ENCODE peak calls at places on chromosomes 12 and 14, in nine cellular contexts. One of them, this sample, is unnamed.

GRCh38 chr14:101034986-101035385 is 131.5 kb upstream of the RTL1 start:
- DNase-seq in GM23338: no peak
- DNase-seq in dorsolateral prefrontal cortex: no peak
- DNase-seq in CD4-positive, alpha-beta T cell: no peak
- DNase-seq in OCI-LY7: no peak
- DNase-seq in mammary epithelial cell: no peak
- DNase-seq in adrenal gland: no peak
- DNase-seq in lower lobe of right lung: no peak
- DNase-seq in endothelial cell: no peak
- DNase-seq in this sample: no peak

GRCh38 chr14:32408018-32408417 is 78.9 kb downstream of the AKAP6 start:
- DNase-seq in OCI-LY7: no peak
- DNase-seq in CD4-positive, alpha-beta T cell: no peak
- DNase-seq in adrenal gland: peak
- DNase-seq in mammary epithelial cell: no peak
- DNase-seq in GM23338: no peak
- DNase-seq in lower lobe of right lung: no peak
- DNase-seq in endothelial cell: no peak
- DNase-seq in dorsolateral prefrontal cortex: peak
- DNase-seq in this sample: no peak

GRCh38 chr14:104370256-104370870 is 209.2 kb upstream of the C14orf180 start:
- DNase-seq in lower lobe of right lung: peak
- DNase-seq in adrenal gland: peak
- DNase-seq in OCI-LY7: peak
- DNase-seq in endothelial cell: peak
- DNase-seq in mammary epithelial cell: no peak
- DNase-seq in GM23338: peak
- DNase-seq in dorsolateral prefrontal cortex: no peak
- DNase-seq in CD4-positive, alpha-beta T cell: no peak
- DNase-seq in this sample: no peak

GRCh38 chr12:54555670-54556257 is 6.4 kb downstream of the PDE1B start:
- DNase-seq in adrenal gland: no peak
- DNase-seq in dorsolateral prefrontal cortex: no peak
- DNase-seq in endothelial cell: no peak
- DNase-seq in OCI-LY7: no peak
- DNase-seq in lower lobe of right lung: no peak
- DNase-seq in mammary epithelial cell: no peak
- DNase-seq in GM23338: no peak
- DNase-seq in CD4-positive, alpha-beta T cell: no peak
- DNase-seq in this sample: no peak

GRCh38 chr12:55931780-55932545 is 1.0 kb downstream of the DGKA start:
- DNase-seq in adrenal gland: peak
- DNase-seq in endothelial cell: peak
- DNase-seq in GM23338: peak
- DNase-seq in CD4-positive, alpha-beta T cell: no peak
- DNase-seq in lower lobe of right lung: peak
- DNase-seq in OCI-LY7: peak
- DNase-seq in mammary epithelial cell: no peak
- DNase-seq in dorsolateral prefrontal cortex: peak
- DNase-seq in this sample: peak

GRCh38 chr12:12689672-12690287 is 6.2 kb downstream of the GPR19 start:
- DNase-seq in endothelial cell: no peak
- DNase-seq in OCI-LY7: no peak
- DNase-seq in CD4-positive, alpha-beta T cell: no peak
- DNase-seq in lower lobe of right lung: no peak
- DNase-seq in mammary epithelial cell: no peak
- DNase-seq in adrenal gland: no peak
- DNase-seq in GM23338: no peak
- DNase-seq in dorsolateral prefrontal cortex: no peak
- DNase-seq in this sample: no peak

GRCh38 chr14:56059054-56059453 is 59.2 kb upstream of the PELI2 start:
- DNase-seq in mammary epithelial cell: no peak
- DNase-seq in CD4-positive, alpha-beta T cell: no peak
- DNase-seq in GM23338: no peak
- DNase-seq in lower lobe of right lung: no peak
- DNase-seq in OCI-LY7: no peak
- DNase-seq in dorsolateral prefrontal cortex: no peak
- DNase-seq in adrenal gland: peak
- DNase-seq in endothelial cell: no peak
- DNase-seq in this sample: no peak

GRCh38 chr12:110317921-110318320 is 36.9 kb downstream of the ATP2A2 start:
- DNase-seq in mammary epithelial cell: peak
- DNase-seq in dorsolateral prefrontal cortex: no peak
- DNase-seq in OCI-LY7: no peak
- DNase-seq in endothelial cell: no peak
- DNase-seq in CD4-positive, alpha-beta T cell: no peak
- DNase-seq in GM23338: no peak
- DNase-seq in adrenal gland: no peak
- DNase-seq in lower lobe of right lung: no peak
- DNase-seq in this sample: no peak

GRCh38 chr12:45327823-45328383 is 112.0 kb downstream of the ANO6 start:
- DNase-seq in GM23338: peak
- DNase-seq in OCI-LY7: no peak
- DNase-seq in adrenal gland: no peak
- DNase-seq in mammary epithelial cell: no peak
- DNase-seq in endothelial cell: peak
- DNase-seq in CD4-positive, alpha-beta T cell: no peak
- DNase-seq in dorsolateral prefrontal cortex: no peak
- DNase-seq in lower lobe of right lung: no peak
- DNase-seq in this sample: no peak

GRCh38 chr12:78418919-78419318 is 445.7 kb upstream of the SYT1 start:
- DNase-seq in dorsolateral prefrontal cortex: no peak
- DNase-seq in mammary epithelial cell: no peak
- DNase-seq in CD4-positive, alpha-beta T cell: no peak
- DNase-seq in OCI-LY7: peak
- DNase-seq in adrenal gland: no peak
- DNase-seq in lower lobe of right lung: no peak
- DNase-seq in endothelial cell: no peak
- DNase-seq in GM23338: no peak
- DNase-seq in this sample: no peak

GRCh38 chr14:23185046-23185445 is 1.6 kb upstream of the SLC7A8 start:
- DNase-seq in OCI-LY7: no peak
- DNase-seq in adrenal gland: no peak
- DNase-seq in GM23338: no peak
- DNase-seq in CD4-positive, alpha-beta T cell: no peak
- DNase-seq in mammary epithelial cell: no peak
- DNase-seq in endothelial cell: no peak
- DNase-seq in lower lobe of right lung: no peak
- DNase-seq in dorsolateral prefrontal cortex: no peak
- DNase-seq in this sample: no peak

GRCh38 chr14:91918159-91918883 is 29.2 kb downstream of the FBLN5 start:
- DNase-seq in lower lobe of right lung: no peak
- DNase-seq in OCI-LY7: no peak
- DNase-seq in mammary epithelial cell: no peak
- DNase-seq in CD4-positive, alpha-beta T cell: no peak
- DNase-seq in dorsolateral prefrontal cortex: no peak
- DNase-seq in endothelial cell: no peak
- DNase-seq in adrenal gland: peak
- DNase-seq in GM23338: no peak
- DNase-seq in this sample: no peak

GRCh38 chr12:46818654-46819053 is 7.1 kb downstream of the SLC38A4 start:
- DNase-seq in OCI-LY7: no peak
- DNase-seq in mammary epithelial cell: no peak
- DNase-seq in lower lobe of right lung: no peak
- DNase-seq in endothelial cell: no peak
- DNase-seq in adrenal gland: no peak
- DNase-seq in CD4-positive, alpha-beta T cell: no peak
- DNase-seq in dorsolateral prefrontal cortex: no peak
- DNase-seq in GM23338: no peak
- DNase-seq in this sample: no peak
- TF ChIP-seq CTCF in OCI-LY7: no peak
- TF ChIP-seq CTCF in mammary epithelial cell: no peak
- TF ChIP-seq CTCF in lower lobe of right lung: no peak
- TF ChIP-seq CTCF in endothelial cell: no peak
- TF ChIP-seq CTCF in adrenal gland: no peak
- TF ChIP-seq CTCF in CD4-positive, alpha-beta T cell: no peak
- TF ChIP-seq CTCF in dorsolateral prefrontal cortex: no peak
- TF ChIP-seq CTCF in GM23338: no peak
- TF ChIP-seq CTCF in this sample: no peak

DNA sequence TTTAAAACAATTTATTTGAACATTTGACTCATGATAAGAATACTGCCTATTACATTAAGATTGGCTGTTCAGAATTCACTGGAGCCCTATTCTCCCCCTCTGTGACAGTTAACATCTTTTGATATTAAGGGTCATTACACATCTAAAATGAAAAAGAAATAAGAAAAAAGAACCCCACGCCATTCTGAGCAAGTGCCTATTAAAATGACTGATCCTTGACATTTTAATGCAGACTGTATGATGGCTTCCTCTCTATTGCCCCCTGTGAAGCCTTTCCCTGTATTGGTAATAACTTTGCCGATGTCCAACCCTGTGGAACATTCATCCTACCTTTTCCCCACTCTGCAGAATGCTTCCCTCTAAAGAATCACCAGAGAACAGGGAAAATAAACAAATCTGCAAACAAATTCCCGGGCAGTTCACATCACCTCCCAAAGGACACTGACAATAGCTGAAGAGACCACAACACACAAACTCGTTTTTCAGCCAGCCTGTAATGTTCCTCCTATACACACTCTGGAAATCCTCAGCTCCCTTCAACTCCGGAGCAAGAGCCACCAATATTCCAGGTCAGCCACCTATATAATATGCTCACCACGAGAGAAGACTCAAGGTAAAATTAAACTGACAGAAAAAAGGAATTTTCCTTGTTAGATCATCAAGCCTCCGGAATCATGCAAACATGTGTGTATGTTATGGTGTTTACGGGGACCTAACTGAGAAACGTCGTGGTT is 2.1 kb downstream of the NIN start:
- DNase-seq in mammary epithelial cell: no peak
- DNase-seq in GM23338: no peak
- DNase-seq in OCI-LY7: no peak
- DNase-seq in endothelial cell: no peak
- DNase-seq in adrenal gland: no peak
- DNase-seq in CD4-positive, alpha-beta T cell: no peak
- DNase-seq in dorsolateral prefrontal cortex: no peak
- DNase-seq in lower lobe of right lung: no peak
- DNase-seq in this sample: no peak
- TF ChIP-seq CTCF in mammary epithelial cell: no peak
- TF ChIP-seq CTCF in GM23338: no peak
- TF ChIP-seq CTCF in OCI-LY7: peak
- TF ChIP-seq CTCF in endothelial cell: no peak
- TF ChIP-seq CTCF in adrenal gland: no peak
- TF ChIP-seq CTCF in CD4-positive, alpha-beta T cell: no peak
- TF ChIP-seq CTCF in dorsolateral prefrontal cortex: no peak
- TF ChIP-seq CTCF in lower lobe of right lung: no peak
- TF ChIP-seq CTCF in this sample: no peak

GRCh38 chr12:63898764-63899337 is 54.4 kb downstream of the SRGAP1 start:
- DNase-seq in endothelial cell: no peak
- DNase-seq in lower lobe of right lung: no peak
- DNase-seq in OCI-LY7: no peak
- DNase-seq in mammary epithelial cell: no peak
- DNase-seq in dorsolateral prefrontal cortex: no peak
- DNase-seq in CD4-positive, alpha-beta T cell: no peak
- DNase-seq in GM23338: no peak
- DNase-seq in adrenal gland: no peak
- DNase-seq in this sample: no peak

GRCh38 chr12:63895841-63896240 is 51.3 kb downstream of the SRGAP1 start:
- DNase-seq in dorsolateral prefrontal cortex: no peak
- DNase-seq in mammary epithelial cell: no peak
- DNase-seq in OCI-LY7: no peak
- DNase-seq in CD4-positive, alpha-beta T cell: no peak
- DNase-seq in endothelial cell: no peak
- DNase-seq in lower lobe of right lung: no peak
- DNase-seq in adrenal gland: no peak
- DNase-seq in GM23338: no peak
- DNase-seq in this sample: no peak

GRCh38 chr12:63897931-63898330 is 53.4 kb downstream of the SRGAP1 start:
- DNase-seq in mammary epithelial cell: no peak
- DNase-seq in endothelial cell: peak
- DNase-seq in OCI-LY7: no peak
- DNase-seq in dorsolateral prefrontal cortex: no peak
- DNase-seq in lower lobe of right lung: no peak
- DNase-seq in adrenal gland: no peak
- DNase-seq in GM23338: peak
- DNase-seq in CD4-positive, alpha-beta T cell: no peak
- DNase-seq in this sample: no peak

GRCh38 chr12:63900922-63901793 is 56.7 kb downstream of the SRGAP1 start:
- DNase-seq in CD4-positive, alpha-beta T cell: no peak
- DNase-seq in lower lobe of right lung: no peak
- DNase-seq in OCI-LY7: no peak
- DNase-seq in mammary epithelial cell: no peak
- DNase-seq in adrenal gland: no peak
- DNase-seq in dorsolateral prefrontal cortex: no peak
- DNase-seq in GM23338: no peak
- DNase-seq in endothelial cell: no peak
- DNase-seq in this sample: no peak

DNA sequence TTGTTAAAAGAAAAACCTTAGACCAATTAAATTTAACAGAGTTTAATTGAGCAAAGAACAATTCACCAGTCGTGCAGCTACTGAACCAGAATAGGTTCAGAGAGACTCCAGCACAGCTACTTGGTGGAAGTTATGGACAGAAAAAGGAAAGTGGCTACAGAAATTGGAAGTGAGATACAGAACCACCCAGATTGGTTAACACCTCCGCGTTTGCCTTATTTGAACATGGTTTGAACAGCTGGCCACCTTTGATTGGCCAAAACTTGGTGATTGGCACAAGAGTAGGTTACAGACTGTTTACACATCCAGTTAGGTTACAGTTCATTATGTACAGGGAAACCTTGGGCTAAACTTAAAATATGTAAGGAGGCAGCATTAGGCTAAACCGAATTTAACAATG is 54.9 kb downstream of the SRGAP1 start:
- DNase-seq in lower lobe of right lung: no peak
- DNase-seq in endothelial cell: no peak
- DNase-seq in CD4-positive, alpha-beta T cell: no peak
- DNase-seq in GM23338: no peak
- DNase-seq in OCI-LY7: no peak
- DNase-seq in dorsolateral prefrontal cortex: no peak
- DNase-seq in mammary epithelial cell: no peak
- DNase-seq in adrenal gland: no peak
- DNase-seq in this sample: no peak
- TF ChIP-seq CTCF in lower lobe of right lung: no peak
- TF ChIP-seq CTCF in endothelial cell: no peak
- TF ChIP-seq CTCF in CD4-positive, alpha-beta T cell: no peak
- TF ChIP-seq CTCF in GM23338: no peak
- TF ChIP-seq CTCF in OCI-LY7: no peak
- TF ChIP-seq CTCF in dorsolateral prefrontal cortex: no peak
- TF ChIP-seq CTCF in mammary epithelial cell: no peak
- TF ChIP-seq CTCF in adrenal gland: no peak
- TF ChIP-seq CTCF in this sample: no peak

DNA sequence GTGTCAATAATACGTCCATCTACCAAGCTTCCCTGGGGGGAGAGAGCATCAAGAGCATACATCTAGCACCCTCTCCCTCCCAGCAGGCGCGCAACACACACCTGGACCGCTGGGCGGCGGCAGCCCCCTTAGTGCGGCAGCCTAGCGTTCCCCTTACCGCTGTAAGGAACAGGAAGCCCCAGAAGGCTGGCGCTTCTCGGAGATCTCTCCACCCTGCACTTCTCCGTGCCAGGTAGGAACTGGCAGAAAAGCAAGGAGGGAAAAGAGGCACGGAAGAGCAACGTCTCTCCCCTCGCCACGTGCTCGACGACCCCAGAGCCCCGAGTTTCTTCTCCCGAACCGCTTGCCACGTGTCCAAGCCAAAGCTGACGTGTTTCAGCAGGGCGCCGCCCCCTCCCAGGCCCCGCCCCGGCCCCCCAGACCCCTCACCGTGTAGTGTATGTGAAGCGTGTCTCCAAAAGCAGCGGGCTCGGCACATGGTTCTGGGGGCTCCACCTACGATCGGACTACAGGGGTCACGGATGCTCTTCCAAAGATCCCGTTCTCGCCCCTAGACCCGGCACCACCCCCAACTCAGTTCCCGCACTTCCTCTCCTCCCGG is 575 bp downstream of the FKBP11 start:
- DNase-seq in CD4-positive, alpha-beta T cell: peak
- DNase-seq in OCI-LY7: peak
- DNase-seq in mammary epithelial cell: peak
- DNase-seq in endothelial cell: peak
- DNase-seq in GM23338: peak
- DNase-seq in dorsolateral prefrontal cortex: no peak
- DNase-seq in lower lobe of right lung: peak
- DNase-seq in adrenal gland: peak
- DNase-seq in this sample: peak
- TF ChIP-seq CTCF in CD4-positive, alpha-beta T cell: peak
- TF ChIP-seq CTCF in OCI-LY7: peak
- TF ChIP-seq CTCF in mammary epithelial cell: peak
- TF ChIP-seq CTCF in endothelial cell: peak
- TF ChIP-seq CTCF in GM23338: peak
- TF ChIP-seq CTCF in dorsolateral prefrontal cortex: no peak
- TF ChIP-seq CTCF in lower lobe of right lung: peak
- TF ChIP-seq CTCF in adrenal gland: peak
- TF ChIP-seq CTCF in this sample: peak